ENCODE peak calls at places on chromosomes 2 and 18, in nine cellular contexts. R is tibial nerve; Z is esophagus squamous epithelium; I is right lobe of liver; W is AG04450; O is CD8-positive, alpha-beta T cell; P is CD4-positive, alpha-beta T cell; M is astrocyte; A is heart left ventricle. X is an unnamed sample.

GRCh38 chr2:88760819-88761598 is 69.5 kb downstream of the RPIA start:
- DNase-seq in R (no peak), Z (no peak), I (no peak), W (no peak), O (no peak), P (no peak), M (no peak), A (no peak), X (no peak)

GRCh38 chr18:12990128-12990485 is 1.1 kb upstream of the CEP192 start:
- DNase-seq in R (no peak), Z (no peak), I (no peak), W (no peak), O (no peak), P (no peak), M (peak), A (no peak), X (no peak)

GRCh38 chr2:237280235-237280634 is 133.7 kb downstream of the COL6A3 start:
- DNase-seq in R (no peak), Z (no peak), I (no peak), W (peak), O (no peak), P (no peak), M (peak), A (no peak), X (no peak)

GRCh38 chr2:234677758-234678538 is 181.1 kb upstream of the ARL4C start:
- DNase-seq in R (no peak), Z (no peak), I (no peak), W (no peak), O (no peak), P (no peak), M (peak), A (no peak), X (no peak)

GRCh38 chr2:73063909-73064875 is 7.3 kb downstream of the SFXN5 start:
- DNase-seq in R (no peak), Z (no peak), I (no peak), W (peak), O (no peak), P (no peak), M (peak), A (no peak), X (peak)

GRCh38 chr18:23883277-23883790 is 131.2 kb upstream of the TTC39C start:
- DNase-seq in R (peak), Z (no peak), I (peak), W (no peak), O (no peak), P (no peak), M (no peak), A (no peak), X (no peak)

GRCh38 chr2:43210467-43211303 is 15.7 kb downstream of the ZFP36L2 start:
- DNase-seq in R (peak), Z (peak), I (no peak), W (peak), O (no peak), P (peak), M (no peak), A (peak), X (peak)

GRCh38 chr2:113962692-113963480 is 73.0 kb downstream of the ACTR3 start:
- DNase-seq in R (no peak), Z (no peak), I (no peak), W (peak), O (no peak), P (no peak), M (peak), A (no peak), X (no peak)

GRCh38 chr2:5690231-5690630 is 2.0 kb upstream of the SOX11 start:
- DNase-seq in R (no peak), Z (no peak), I (no peak), W (no peak), O (no peak), P (no peak), M (peak), A (no peak), X (no peak)

GRCh38 chr2:188576657-188577056 is 285.0 kb downstream of the GULP1 start:
- DNase-seq in R (no peak), Z (no peak), I (no peak), W (no peak), O (no peak), P (no peak), M (peak), A (no peak), X (no peak)

GRCh38 chr2:14626873-14627272 is 5.6 kb upstream of the LRATD1 start:
- DNase-seq in R (no peak), Z (no peak), I (no peak), W (no peak), O (no peak), P (no peak), M (no peak), A (no peak), X (no peak)

GRCh38 chr2:206212673-206213513 is 53.2 kb downstream of the EEF1B2 start:
- DNase-seq in R (no peak), Z (no peak), I (no peak), W (no peak), O (no peak), P (no peak), M (peak), A (no peak), X (no peak)

GRCh38 chr2:120347387-120348010 is 1.6 kb downstream of the INHBB start:
- DNase-seq in R (no peak), Z (no peak), I (no peak), W (no peak), O (no peak), P (no peak), M (no peak), A (peak), X (no peak)

GRCh38 chr2:58107803-58108710 is 61.5 kb downstream of the VRK2 start:
- DNase-seq in R (no peak), Z (no peak), I (no peak), W (peak), O (no peak), P (no peak), M (peak), A (no peak), X (no peak)

GRCh38 chr2:118254117-118254516 is 165.8 kb downstream of the INSIG2 start:
- DNase-seq in R (no peak), Z (no peak), I (no peak), W (no peak), O (no peak), P (no peak), M (no peak), A (no peak), X (no peak)

GRCh38 chr2:86414996-86415395 is 26.2 kb upstream of the KDM3A start:
- DNase-seq in R (no peak), Z (no peak), I (no peak), W (no peak), O (no peak), P (no peak), M (no peak), A (no peak), X (no peak)

GRCh38 chr2:127415593-127416485 is 2.4 kb upstream of the PROC start:
- DNase-seq in R (no peak), Z (no peak), I (peak), W (no peak), O (peak), P (peak), M (no peak), A (peak), X (peak)

GRCh38 chr18:79554945-79555645 is 124.5 kb upstream of the CTDP1 start:
- DNase-seq in R (no peak), Z (no peak), I (no peak), W (no peak), O (no peak), P (no peak), M (no peak), A (no peak), X (no peak)

GRCh38 chr2:239730897-239731296 is 294.2 kb downstream of the NDUFA10 start:
- DNase-seq in R (no peak), Z (no peak), I (no peak), W (no peak), O (no peak), P (no peak), M (no peak), A (peak), X (no peak)

GRCh38 chr2:31440764-31441163 is 26.2 kb upstream of the XDH start:
- DNase-seq in R (no peak), Z (no peak), I (no peak), W (peak), O (no peak), P (no peak), M (peak), A (no peak), X (no peak)

GRCh38 chr18:12699747-12700146 is 2.8 kb downstream of the CEP76 start:
- DNase-seq in R (no peak), Z (no peak), I (no peak), W (no peak), O (no peak), P (no peak), M (no peak), A (no peak), X (no peak)

GRCh38 chr18:32378705-32379104 is 92.0 kb downstream of the GAREM1 start:
- DNase-seq in R (no peak), Z (no peak), I (peak), W (no peak), O (no peak), P (no peak), M (peak), A (no peak), X (no peak)

GRCh38 chr18:50143295-50143694 is 51.7 kb downstream of the MYO5B start:
- DNase-seq in R (no peak), Z (no peak), I (no peak), W (no peak), O (no peak), P (no peak), M (peak), A (no peak), X (no peak)

GRCh38 chr18:50138181-50139064 is 56.5 kb downstream of the MYO5B start:
- DNase-seq in R (no peak), Z (no peak), I (no peak), W (no peak), O (no peak), P (no peak), M (peak), A (no peak), X (no peak)

GRCh38 chr18:50143891-50144290 is 51.1 kb downstream of the MYO5B start:
- DNase-seq in R (no peak), Z (no peak), I (no peak), W (no peak), O (no peak), P (no peak), M (no peak), A (no peak), X (no peak)

GRCh38 chr18:50144535-50144934 is 50.4 kb downstream of the MYO5B start:
- DNase-seq in R (no peak), Z (no peak), I (no peak), W (no peak), O (no peak), P (no peak), M (no peak), A (no peak), X (no peak)

GRCh38 chr18:50142441-50143120 is 52.4 kb downstream of the MYO5B start:
- DNase-seq in R (no peak), Z (no peak), I (no peak), W (no peak), O (no peak), P (no peak), M (peak), A (no peak), X (no peak)
- H3K27ac ChIP-seq in R (no peak), Z (no peak), I (no peak), W (no peak), O (no peak), P (no peak), M (peak), A (no peak), X (no peak)

GRCh38 chr2:108171652-108172051 is 68.1 kb upstream of the SULT1C3 start:
- DNase-seq in R (no peak), Z (no peak), I (no peak), W (no peak), O (no peak), P (no peak), M (no peak), A (no peak), X (no peak)

GRCh38 chr2:108165750-108166149 is 74.0 kb upstream of the SULT1C3 start:
- DNase-seq in R (no peak), Z (no peak), I (no peak), W (no peak), O (no peak), P (no peak), M (no peak), A (no peak), X (no peak)

DNA sequence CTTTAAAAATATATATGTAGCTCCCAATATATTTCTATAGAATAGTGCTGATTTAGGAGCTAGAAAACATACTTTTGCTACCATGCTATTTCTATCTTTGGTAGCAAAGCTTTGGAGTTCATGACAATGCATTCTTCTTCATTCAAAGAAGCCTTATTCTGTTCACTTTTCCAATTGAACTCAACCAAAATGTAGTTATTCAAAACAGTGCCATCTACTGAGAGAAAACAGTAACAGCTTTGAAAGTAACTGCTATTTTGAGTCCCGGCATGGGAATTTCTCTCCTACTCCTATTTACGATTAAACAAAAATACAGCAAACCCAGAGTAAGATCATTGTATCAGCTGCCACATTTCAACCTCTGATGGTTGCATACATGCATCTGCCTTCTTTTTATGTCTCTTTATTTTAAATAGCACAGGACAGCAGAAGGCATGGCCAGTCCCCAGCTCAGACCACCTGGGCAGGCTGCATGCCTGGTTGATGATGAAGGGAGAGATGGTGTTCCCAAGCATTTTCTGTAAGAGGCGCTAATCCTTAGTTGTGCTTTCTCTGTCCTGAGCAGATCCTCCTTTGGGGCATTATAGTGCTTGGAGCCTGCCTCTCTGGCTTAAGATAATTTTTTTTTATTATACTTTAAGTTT is 69.7 kb upstream of the SULT1C3 start:
- DNase-seq in R (no peak), Z (no peak), I (no peak), W (no peak), O (no peak), P (no peak), M (peak), A (no peak), X (no peak)
- TF ChIP-seq CTCF in R (no peak), Z (no peak), I (peak), W (peak), O (peak), P (peak), M (peak), A (peak), X (peak)

DNA sequence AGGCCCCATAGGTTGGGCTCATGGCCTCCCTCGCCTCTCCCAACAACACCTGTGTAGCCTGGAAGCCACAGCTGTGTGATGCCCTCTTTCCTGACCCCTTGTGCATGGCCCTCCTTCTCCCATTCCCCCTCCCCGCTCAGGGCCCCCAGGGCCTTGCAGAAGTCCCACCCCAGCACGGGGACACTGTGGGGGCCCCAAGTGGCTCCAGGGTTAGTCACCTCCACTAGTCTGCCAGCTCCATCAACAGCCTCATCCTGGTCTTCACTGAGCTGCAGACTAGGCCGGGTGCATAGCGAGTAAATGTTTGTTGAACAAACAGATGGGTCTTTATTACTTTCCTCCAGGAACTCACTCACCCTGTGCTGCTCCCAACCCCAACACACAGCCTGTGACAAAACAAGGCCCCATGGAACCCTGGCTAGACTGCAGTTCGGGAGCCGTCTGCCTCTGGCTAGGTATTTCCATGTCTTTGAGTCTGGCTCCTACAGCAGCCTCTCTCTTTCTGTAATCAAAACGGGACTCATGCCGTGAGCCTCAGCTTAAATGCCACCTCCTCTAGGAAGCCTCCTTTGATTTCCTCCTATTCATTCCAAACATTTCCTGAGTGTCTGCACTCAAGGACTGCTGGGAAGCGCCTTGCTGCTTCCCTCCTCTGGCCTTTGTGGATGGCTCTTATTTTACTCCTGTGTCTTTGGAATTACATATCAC is 109.9 kb upstream of the ID2 start:
- DNase-seq in R (no peak), Z (no peak), I (no peak), W (no peak), O (no peak), P (no peak), M (no peak), A (no peak), X (peak)
- H3K27ac ChIP-seq in R (no peak), Z (no peak), I (no peak), W (no peak), O (no peak), P (no peak), M (no peak), A (no peak), X (peak)

GRCh38 chr2:74131901-74132300 is 15.8 kb downstream of the BOLA3 start:
- DNase-seq in R (no peak), Z (no peak), I (no peak), W (no peak), O (no peak), P (no peak), M (no peak), A (no peak), X (no peak)
- TF ChIP-seq CTCF in R (no peak), Z (no peak), I (no peak), W (no peak), O (no peak), P (no peak), M (no peak), A (no peak), X (no peak)

X was measured in transverse colon.